ENCODE peak calls at places on chromosomes 13 and 19, in five cellular contexts. S is T-helper 9 cell; W is brain microvascular endothelial cell; C is Panc1; F is activated CD8-positive, alpha-beta memory T cell treated with anti-CD3 and anti-CD28 coated beads for 1 hour. Y is an unnamed sample.

GRCh38 chr19:37077929-37078716 is at the start of gene ZNF420:
- DNase-seq in C (peak; percentile 81), S (peak; percentile 75), W (peak; percentile 94), F (peak; percentile 73), Y (peak; percentile 58)

GRCh38 chr19:49689133-49690072 is at the start of gene ADM5:
- DNase-seq in C (no peak), F (no peak), W (no peak), S (no peak), Y (no peak)

GRCh38 chr13:48726711-48727110 is 73.0 kb downstream of the CYSLTR2 start:
- DNase-seq in F (no peak), W (no peak), C (no peak), S (no peak), Y (no peak)

GRCh38 chr13:20997301-20998061 is 63.9 kb downstream of the LATS2 start:
- DNase-seq in S (no peak), F (no peak), W (peak; percentile 83), C (no peak), Y (no peak)

GRCh38 chr13:67464154-67464553 is 234.0 kb upstream of the PCDH9 start:
- DNase-seq in C (no peak), S (no peak), F (no peak), W (no peak), Y (no peak)

GRCh38 chr19:28239270-28239669 is 973.7 kb downstream of the UQCRFS1 start:
- DNase-seq in C (no peak), W (no peak), F (no peak), S (no peak), Y (no peak)

GRCh38 chr19:50486823-50487515 is 10.3 kb upstream of the GARIN5A start:
- DNase-seq in S (peak; percentile 49), F (peak; percentile 37), C (no peak), W (peak; percentile 59), Y (no peak)

GRCh38 chr13:44050450-44051063 is 170.9 kb downstream of the LACC1 start:
- DNase-seq in W (peak; percentile 42), S (no peak), F (no peak), C (no peak), Y (peak; percentile 23)

GRCh38 chr19:51572908-51573307 is 1.8 kb downstream of the ZNF175 start:
- DNase-seq in S (no peak), C (no peak), W (peak; percentile 84), F (no peak), Y (no peak)

GRCh38 chr13:28819748-28820098 is 416 bp upstream of the MTUS2 start:
- DNase-seq in F (peak; percentile 14), C (no peak), S (peak; percentile 35), W (no peak), Y (no peak)

GRCh38 chr19:45638930-45639729 is at the start of gene EML2:
- DNase-seq in S (peak; percentile 32), W (no peak), F (peak; percentile 39), C (no peak), Y (no peak)

GRCh38 chr13:23488442-23488841 is 54.9 kb upstream of the SACS start:
- DNase-seq in C (no peak), F (no peak), W (peak; percentile 90), S (no peak), Y (peak; percentile 12)

GRCh38 chr19:6478815-6479214 is 2.8 kb downstream of the DENND1C start:
- DNase-seq in W (no peak), F (no peak), C (no peak), S (no peak), Y (no peak)

GRCh38 chr19:29308977-29309520 is 96.1 kb upstream of the UQCRFS1 start:
- DNase-seq in S (no peak), C (no peak), F (no peak), W (no peak), Y (no peak)

GRCh38 chr19:54115071-54116063 is at the start of the genes PRPF31 and TFPT:
- DNase-seq in C (peak; percentile 97), S (peak; percentile 97), F (peak; percentile 93), W (peak; percentile 99), Y (peak; percentile 94)

Y was measured in glomerular endothelial cell.